ENCODE peak calls at places on chromosomes 4 and X, in four cellular contexts. O is mammary epithelial cell, M is GM23338, T is suprapubic skin. A is an unnamed sample.

GRCh38 chr4:78057135-78057599 is at the start of gene FRAS1:
- DNase-seq in O (peak; percentile 27), M (peak; percentile 78), T (peak; percentile 63), A (peak; percentile 53)

GRCh38 chr4:53763813-53764597 is 172.7 kb upstream of the LNX1 start:
- DNase-seq in O (peak; percentile 19), M (no peak), T (no peak), A (no peak)

GRCh38 chrX:126770179-126770578 is 49.4 kb upstream of the PRR32 start:
- DNase-seq in O (peak; percentile 1), M (peak; percentile 53), T (no peak), A (peak; percentile 51)

GRCh38 chr4:164501074-164501473 is 252.9 kb upstream of the SMIM31 start:
- DNase-seq in O (peak; percentile 41), M (no peak), T (no peak), A (no peak)

GRCh38 chr4:69697536-69697935 is 44.5 kb upstream of the UGT2A1 start:
- DNase-seq in O (peak; percentile 77), M (no peak), T (no peak), A (no peak)

GRCh38 chrX:141662781-141663180 is 35.8 kb downstream of the SPANXD start:
- DNase-seq in O (no peak), M (no peak), T (no peak), A (no peak)

GRCh38 chrX:13283968-13284914 is 35.6 kb downstream of the ATXN3L start:
- DNase-seq in O (peak; percentile 84), M (peak; percentile 23), T (no peak), A (peak; percentile 45)

GRCh38 chr4:169070895-169071218 is 60.8 kb upstream of the CBR4 start:
- DNase-seq in O (peak; percentile 72), M (no peak), T (no peak), A (peak; percentile 33)

GRCh38 chrX:13120017-13120416 is 75.6 kb upstream of the FAM9C start:
- DNase-seq in O (no peak), M (no peak), T (no peak), A (peak; percentile 81)

GRCh38 chr4:19429684-19430083 is 822.0 kb upstream of the SLIT2 start:
- DNase-seq in O (no peak), M (peak; percentile 59), T (no peak), A (no peak)

GRCh38 chr4:134422776-134423175 is 221.2 kb upstream of the PABPC4L start:
- DNase-seq in O (no peak), M (no peak), T (no peak), A (no peak)

GRCh38 chr4:57043304-57044251 is 64.9 kb downstream of the POLR2B start:
- DNase-seq in O (no peak), M (no peak), T (no peak), A (no peak)

GRCh38 chr4:152374606-152375285 is 161.1 kb downstream of the FBXW7 start:
- DNase-seq in O (no peak), M (no peak), T (no peak), A (no peak)

GRCh38 chrX:104270916-104271512 is 16.3 kb upstream of the ESX1 start:
- DNase-seq in O (peak; percentile 53), M (peak; percentile 69), T (no peak), A (peak; percentile 59)

GRCh38 chrX:153746359-153746758 is 17.7 kb upstream of the PLXNB3 start:
- DNase-seq in O (no peak), M (no peak), T (no peak), A (no peak)

GRCh38 chr4:87529187-87529586 is at the start of gene SPARCL1:
- DNase-seq in O (no peak), M (peak; percentile 23), T (no peak), A (peak; percentile 56)

GRCh38 chrX:112786076-112786475 is 54.6 kb downstream of the AMOT start:
- DNase-seq in O (no peak), M (no peak), T (no peak), A (no peak)

GRCh38 chr4:22115262-22115661 is 166.7 kb upstream of the KCNIP4 start:
- DNase-seq in O (no peak), M (no peak), T (no peak), A (no peak)

GRCh38 chr4:7487464-7487863 is 52.7 kb upstream of the PSAPL1 start:
- DNase-seq in O (no peak), M (no peak), T (no peak), A (no peak)

GRCh38 chr4:143372093-143372915 is 35.6 kb downstream of the GAB1 start:
- DNase-seq in O (no peak), M (no peak), T (no peak), A (no peak)

GRCh38 chr4:81785338-81785737 is 313.6 kb upstream of the RASGEF1B start:
- DNase-seq in O (no peak), M (no peak), T (no peak), A (no peak)

GRCh38 chrX:77014655-77015377 is 432.4 kb upstream of the FGF16 start:
- DNase-seq in O (no peak), M (peak; percentile 75), T (no peak), A (peak; percentile 60)

GRCh38 chr4:172035573-172035972 is 222.4 kb downstream of the GALNTL6 start:
- DNase-seq in O (no peak), M (no peak), T (no peak), A (no peak)

GRCh38 chrX:57918750-57919436 is 8.6 kb upstream of the ZXDA start:
- DNase-seq in O (no peak), M (peak; percentile 39), T (no peak), A (peak; percentile 53)

GRCh38 chr4:165210566-165210965 is 3.2 kb downstream of the KLHL2 start:
- DNase-seq in O (no peak), M (no peak), T (no peak), A (no peak)

GRCh38 chr4:40121515-40121914 is 64.9 kb downstream of the N4BP2 start:
- DNase-seq in O (peak; percentile 70), M (no peak), T (no peak), A (peak; percentile 50)

GRCh38 chr4:28744066-28744465 is 1883.4 kb downstream of the STIM2 start:
- DNase-seq in O (no peak), M (no peak), T (no peak), A (no peak)

GRCh38 chr4:146709956-146710355 is 71.3 kb downstream of the POU4F2 start:
- DNase-seq in O (no peak), M (no peak), T (no peak), A (no peak)
- TF ChIP-seq CTCF in O (no peak), M (no peak), T (no peak), A (no peak)

DNA sequence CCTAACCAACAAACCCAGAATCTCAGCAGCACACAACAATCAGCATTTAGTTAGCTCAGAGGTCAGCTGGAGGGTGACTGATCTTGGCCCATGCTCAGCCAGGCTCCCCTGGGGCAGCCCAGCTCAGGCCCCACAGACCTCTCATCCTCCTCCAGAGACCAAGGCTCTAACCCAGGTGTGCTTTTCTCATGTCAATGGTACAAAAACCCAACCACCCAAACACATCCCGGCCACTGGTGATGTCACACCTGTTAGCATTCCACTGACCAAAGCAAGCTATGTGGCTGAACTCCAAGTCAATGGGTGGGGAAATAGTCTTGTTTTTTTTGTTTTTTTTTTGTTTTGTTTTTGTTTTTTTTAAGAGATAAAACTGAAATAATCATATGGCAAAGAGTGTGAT is 77.5 kb downstream of the CYTL1 start:
- DNase-seq in O (no peak), M (no peak), T (no peak), A (no peak)
- H3K27ac ChIP-seq in O (no peak overlapping the region), M (no peak overlapping the region), T (no peak overlapping the region), A (no peak overlapping the region)

DNA sequence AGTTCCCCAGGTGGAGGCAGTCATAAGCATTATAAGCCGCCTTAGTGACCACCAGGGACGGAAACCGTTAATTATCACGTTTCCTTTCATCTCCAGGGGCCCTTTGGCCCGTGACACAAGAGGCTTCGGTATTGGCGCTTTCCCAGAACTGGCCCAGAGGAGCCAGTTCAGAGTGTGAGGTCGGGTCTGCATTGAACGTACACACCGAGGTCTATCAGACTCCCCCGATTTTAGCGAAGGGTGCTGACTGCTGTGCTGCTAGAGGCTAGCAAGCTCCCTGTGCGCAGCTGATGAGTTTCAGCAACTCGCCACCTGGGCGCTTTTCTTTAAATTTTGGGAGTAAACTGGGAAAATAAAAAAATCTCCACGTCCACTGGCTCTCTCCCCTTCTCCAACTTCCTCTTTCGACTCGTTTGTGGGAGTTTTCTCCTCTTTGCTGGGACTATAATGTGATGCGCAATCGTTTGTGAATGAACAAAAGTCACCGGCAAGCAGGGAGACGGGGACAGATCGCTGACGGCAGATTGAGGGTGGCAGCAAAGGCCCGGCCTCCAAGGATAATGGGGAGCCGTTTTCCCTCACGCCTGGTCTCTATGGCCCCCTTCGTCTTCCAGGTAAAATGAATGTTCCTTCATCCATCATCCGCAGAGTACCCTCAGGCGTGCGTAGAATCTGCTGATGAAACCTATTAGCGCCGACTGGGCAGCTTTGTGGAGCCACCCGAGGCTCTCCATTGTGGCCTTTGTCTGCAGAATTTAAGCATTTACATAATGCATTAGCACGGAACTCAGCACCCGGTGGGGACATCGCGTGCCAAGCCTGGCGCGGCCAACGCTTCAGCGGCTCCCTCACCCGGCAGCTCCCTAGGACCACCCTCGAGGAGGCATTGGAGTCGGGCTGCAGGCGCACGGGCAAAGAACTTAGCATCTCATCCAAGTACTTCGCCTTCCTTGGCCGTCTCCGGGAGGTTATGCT is 1.6 kb upstream of the LRAT start:
- DNase-seq in O (no peak), M (peak; percentile 84), T (no peak), A (peak; percentile 59)
- H3K4me3 ChIP-seq in O (no peak overlapping the region), M (peak overlapping the region; percentile 88), T (peak overlapping the region; percentile 60), A (peak overlapping the region; percentile 54)

DNA sequence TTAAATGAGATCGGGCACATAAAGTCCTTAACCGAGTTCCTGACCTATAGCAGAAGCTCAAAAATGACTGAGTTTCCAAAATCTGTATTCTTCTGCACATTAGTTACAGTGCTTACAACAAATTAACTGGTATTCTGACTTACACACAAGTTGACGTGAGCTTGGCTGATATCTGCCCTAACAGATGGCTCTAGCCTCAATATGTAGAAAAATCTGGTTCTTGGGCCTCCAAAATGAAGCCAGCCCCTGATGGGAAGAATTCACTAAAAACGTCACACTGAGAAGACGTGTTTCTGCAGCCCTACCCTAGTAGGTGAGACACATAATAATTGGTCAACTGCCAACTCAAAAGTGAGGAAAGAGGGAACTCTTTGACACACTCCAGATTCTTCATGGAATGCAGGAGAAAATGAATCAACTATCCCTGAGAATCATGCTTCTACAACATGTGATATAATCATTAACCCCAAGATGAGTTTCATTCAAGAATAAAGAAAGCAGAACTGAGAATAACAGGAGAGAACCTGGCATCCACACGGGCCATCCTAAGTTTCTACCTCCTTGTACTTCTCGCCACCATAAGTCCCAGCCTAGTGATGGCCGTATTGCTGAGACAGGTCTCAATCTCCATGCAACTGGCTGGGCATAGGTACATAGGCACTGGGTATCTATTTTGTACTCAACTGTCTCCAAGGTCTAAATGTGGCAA is 8.2 kb downstream of the STX18 start:
- DNase-seq in O (no peak), M (no peak), T (no peak), A (no peak)
- TF ChIP-seq CTCF in O (no peak), M (no peak), T (no peak), A (no peak)

GRCh38 chr4:124275-125081 is at the start of gene ZNF718:
- DNase-seq in O (peak; percentile 97), M (peak; percentile 99), T (peak; percentile 96), A (peak; percentile 98)

GRCh38 chr4:125085-125820 is 952 bp downstream of the ZNF718 start:
- DNase-seq in O (peak; percentile 54), M (peak; percentile 85), T (no peak), A (peak; percentile 37)

GRCh38 chr4:120616-121015 is 3.7 kb upstream of the ZNF718 start:
- DNase-seq in O (no peak), M (no peak), T (no peak), A (no peak)

GRCh38 chr4:121408-122084 is 2.8 kb upstream of the ZNF718 start:
- DNase-seq in O (no peak), M (no peak), T (no peak), A (no peak)

DNA sequence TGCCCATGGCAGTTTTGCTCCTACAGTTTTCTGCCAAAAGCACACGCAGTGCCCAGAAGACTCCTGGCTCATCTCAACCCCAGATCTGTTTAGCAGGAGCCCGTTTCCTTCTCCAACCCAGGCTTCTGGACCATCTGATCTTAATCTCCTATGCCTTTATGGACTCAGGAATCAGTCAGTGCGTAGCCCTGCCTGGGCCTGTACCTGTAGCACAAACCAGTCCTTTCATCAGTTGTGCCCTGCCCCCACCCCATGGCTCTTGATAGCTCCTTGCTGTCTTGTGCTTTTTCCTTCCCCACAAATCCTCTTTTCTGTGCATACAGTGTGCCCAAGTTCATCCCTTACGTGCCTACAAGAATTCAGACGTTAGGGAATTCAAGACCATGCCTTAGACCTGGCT is 1.5 kb downstream of the ZNF718 start:
- DNase-seq in O (peak; percentile 30), M (peak; percentile 39), T (no peak), A (no peak)
- H3K27ac ChIP-seq in O (peak overlapping the region; percentile 89), M (peak overlapping the region; percentile 45), T (peak overlapping the region; percentile 96), A (peak overlapping the region; percentile 76)

A was measured in cardiac muscle cell.